ENCODE peak calls at places on chromosome 19, in four cellular contexts. B is GM12878, E is K562, L is HepG2. N is an unnamed sample.

GRCh38 chr19:10952809-10953208 is 8.0 kb upstream of the SMARCA4 start:
- DNase-seq in B (no peak), E (no peak), L (no peak), N (no peak)

GRCh38 chr19:13053761-13054604 is 48.7 kb downstream of the LYL1 start:
- DNase-seq in B (no peak), E (no peak), L (peak; percentile 97), N (peak; percentile 86)

GRCh38 chr19:18843960-18844359 is 12.2 kb downstream of the UPF1 start:
- DNase-seq in B (no peak), E (no peak), L (no peak), N (no peak)

GRCh38 chr19:18596752-18597157 is 8.2 kb downstream of the REX1BD start:
- DNase-seq in B (no peak), E (peak; percentile 92), L (peak; percentile 41), N (peak; percentile 34)

GRCh38 chr19:13262450-13262849 is 112.2 kb downstream of the IER2 start:
- DNase-seq in B (no peak), E (peak; percentile 57), L (peak; percentile 38), N (peak; percentile 70)

GRCh38 chr19:50173144-50173543 is 10.1 kb upstream of the IZUMO2 start:
- DNase-seq in B (peak; percentile 36), E (peak; percentile 5), L (no peak), N (no peak)

GRCh38 chr19:18340990-18341868 is 831 bp downstream of the PGPEP1 start:
- DNase-seq in B (no peak), E (peak; percentile 80), L (peak; percentile 52), N (peak; percentile 25)

GRCh38 chr19:29992233-29992867 is 50.3 kb downstream of the URI1 start:
- DNase-seq in B (no peak), E (no peak), L (no peak), N (no peak)

GRCh38 chr19:4831351-4832340 is at the start of gene TICAM1:
- DNase-seq in B (no peak), E (peak; percentile 90), L (no peak), N (peak; percentile 66)

GRCh38 chr19:3910105-3910504 is 22.8 kb upstream of the NMRK2 start:
- DNase-seq in B (no peak), E (no peak), L (no peak), N (no peak)

GRCh38 chr19:34475026-34475974 is 6.3 kb upstream of the WTIP start:
- DNase-seq in B (no peak), E (no peak), L (no peak), N (peak; percentile 38)

GRCh38 chr19:19738564-19738963 is 5.7 kb upstream of the ZNF14 start:
- DNase-seq in B (no peak), E (no peak), L (no peak), N (no peak)

GRCh38 chr19:45451181-45451849 is 16.5 kb upstream of the FOSB start:
- DNase-seq in B (no peak), E (no peak), L (no peak), N (peak; percentile 29)

GRCh38 chr19:7349961-7350711 is 1.4 kb downstream of the ARHGEF18 start:
- DNase-seq in B (no peak), E (no peak), L (no peak), N (no peak)

GRCh38 chr19:1455336-1456120 is 5.6 kb downstream of the APC2 start:
- DNase-seq in B (no peak), E (peak; percentile 97), L (peak; percentile 76), N (peak; percentile 53)

GRCh38 chr19:2476451-2477140 is 669 bp downstream of the GADD45B start:
- DNase-seq in B (no peak), E (peak; percentile 72), L (no peak), N (peak; percentile 66)

GRCh38 chr19:28705008-28705407 is 507.9 kb downstream of the UQCRFS1 start:
- DNase-seq in B (no peak), E (peak; percentile 18), L (peak; percentile 21), N (no peak)

GRCh38 chr19:39645800-39646411 is 9.8 kb upstream of the LGALS16 start:
- DNase-seq in B (no peak), E (peak; percentile 13), L (peak; percentile 17), N (peak; percentile 18)

GRCh38 chr19:31352296-31352781 is 3.1 kb upstream of the TSHZ3 start:
- DNase-seq in B (no peak), E (no peak), L (no peak), N (no peak)

GRCh38 chr19:51339313-51339686 is 2.6 kb downstream of the VSIG10L start:
- DNase-seq in B (no peak), E (peak; percentile 37), L (no peak), N (no peak)

GRCh38 chr19:292951-293350 is 1.7 kb upstream of the PLPP2 start:
- DNase-seq in B (no peak), E (no peak), L (no peak), N (no peak)

GRCh38 chr19:54179921-54180452 is 7.0 kb upstream of the TMC4 start:
- DNase-seq in B (no peak), E (peak; percentile 19), L (peak; percentile 62), N (peak; percentile 54)

GRCh38 chr19:5078666-5079409 is 109.9 kb downstream of the KDM4B start:
- DNase-seq in B (no peak), E (no peak), L (no peak), N (no peak)

GRCh38 chr19:34816708-34817107 is 43.7 kb upstream of the ZNF599 start:
- DNase-seq in B (no peak), E (no peak), L (no peak), N (no peak)

GRCh38 chr19:27746691-27747380 is 1466.1 kb downstream of the UQCRFS1 start:
- DNase-seq in B (no peak), E (peak; percentile 11), L (no peak), N (no peak)

GRCh38 chr19:39038098-39038497 is 5.7 kb upstream of the FBXO27 start:
- DNase-seq in B (no peak), E (peak; percentile 77), L (peak; percentile 61), N (peak; percentile 55)

GRCh38 chr19:27777242-27777641 is 1435.7 kb downstream of the UQCRFS1 start:
- DNase-seq in B (no peak), E (no peak), L (no peak), N (no peak)

GRCh38 chr19:11096210-11096841 is 7.1 kb downstream of the LDLR start:
- DNase-seq in B (peak; percentile 48), E (no peak), L (no peak), N (peak; percentile 88)

GRCh38 chr19:38039966-38040365 is 133.0 kb downstream of the SIPA1L3 start:
- DNase-seq in B (no peak), E (no peak), L (no peak), N (peak; percentile 30)

GRCh38 chr19:7986321-7987083 is 18.9 kb downstream of the ELAVL1 start:
- DNase-seq in B (no peak), E (no peak), L (no peak), N (peak; percentile 30)

GRCh38 chr19:38319421-38320258 is at the start of gene KCNK6:
- DNase-seq in B (no peak), E (no peak), L (no peak), N (peak; percentile 47)

GRCh38 chr19:21569497-21569870 is 64.1 kb downstream of the ZNF429 start:
- DNase-seq in B (no peak), E (no peak), L (no peak), N (no peak)

GRCh38 chr19:33304760-33305647 is 2.7 kb upstream of the CEBPA start:
- DNase-seq in B (no peak), E (peak; percentile 49), L (peak; percentile 56), N (no peak)

GRCh38 chr19:11027381-11027780 is 61.9 kb upstream of the LDLR start:
- DNase-seq in B (no peak), E (no peak), L (no peak), N (no peak)

GRCh38 chr19:3357362-3357730 is 9.0 kb upstream of the NFIC start:
- DNase-seq in B (no peak), E (no peak), L (no peak), N (no peak)

GRCh38 chr19:50349277-50350057 is 16.0 kb downstream of the NAPSA start:
- DNase-seq in B (no peak), E (no peak), L (peak; percentile 77), N (peak; percentile 79)

GRCh38 chr19:34082289-34083077 is 89.8 kb upstream of the LSM14A start:
- DNase-seq in B (no peak), E (no peak), L (no peak), N (no peak)

GRCh38 chr19:1236566-1236965 is 1.2 kb downstream of the CBARP start:
- DNase-seq in B (no peak), E (peak; percentile 72), L (no peak), N (no peak)

GRCh38 chr19:17671906-17672305 is 16.2 kb downstream of the UNC13A start:
- DNase-seq in B (no peak), E (peak; percentile 71), L (peak; percentile 24), N (peak; percentile 38)

GRCh38 chr19:12668346-12668745 is 1.7 kb downstream of the WDR83 start:
- DNase-seq in B (no peak), E (no peak), L (no peak), N (no peak)

GRCh38 chr19:55440411-55441105 is 2.5 kb downstream of the SHISA7 start:
- DNase-seq in B (no peak), E (peak; percentile 94), L (no peak), N (no peak)
- TF ChIP-seq MYC in B (no peak), E (no peak), L (no peak), N (no peak)

GRCh38 chr19:57053401-57053800 is 66.4 kb upstream of the USP29 start:
- DNase-seq in B (no peak), E (no peak), L (no peak), N (no peak)

GRCh38 chr19:57055956-57056355 is 63.8 kb upstream of the USP29 start:
- DNase-seq in B (no peak), E (no peak), L (no peak), N (no peak)

GRCh38 chr19:57056972-57057371 is 62.8 kb upstream of the USP29 start:
- DNase-seq in B (no peak), E (no peak), L (no peak), N (no peak)

GRCh38 chr19:57050863-57051262 is 68.9 kb upstream of the USP29 start:
- DNase-seq in B (no peak), E (no peak), L (no peak), N (no peak)

DNA sequence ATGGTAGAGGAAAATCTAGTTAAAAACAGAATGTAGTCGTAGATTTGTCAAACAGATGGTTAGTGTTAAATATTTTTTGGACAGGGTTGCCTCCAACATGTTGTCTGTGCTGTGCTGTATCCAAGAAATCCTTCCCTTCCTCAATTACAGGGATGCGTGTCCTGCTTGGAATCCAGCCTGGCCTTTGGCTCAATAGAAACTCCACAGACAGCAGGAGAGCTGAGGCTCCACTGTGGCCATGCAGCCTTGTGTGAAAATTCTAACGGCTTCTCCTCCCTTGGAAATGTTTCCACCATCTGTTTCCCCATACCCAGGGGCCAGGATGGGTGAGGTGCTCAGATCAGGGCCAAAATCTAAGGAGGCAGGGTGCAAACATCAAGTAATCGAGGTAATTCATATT is 67.7 kb upstream of the USP29 start:
- DNase-seq in B (no peak), E (no peak), L (no peak), N (no peak)
- H3K9me3 ChIP-seq in B (no peaks in the 10 kb centered on the region), E (no peaks in the 10 kb centered on the region), L (no peaks in the 10 kb centered on the region), N (no peaks in the 10 kb centered on the region)

GRCh38 chr19:41577144-41577830 is 1.3 kb downstream of the CEACAM21 start:
- DNase-seq in B (no peak), E (no peak), L (peak; percentile 27), N (no peak)
- H3K27me3 ChIP-seq in B (no peaks in the 10 kb centered on the region), E (no peaks in the 10 kb centered on the region), L (no peaks in the 10 kb centered on the region), N (peaks cover 4% of the 10 kb centered on the region)

GRCh38 chr19:15506074-15506565 is 2.2 kb upstream of the CYP4F22 start:
- DNase-seq in B (no peak), E (no peak), L (no peak), N (no peak)
- TF ChIP-seq MYC in B (no peak), E (no peak), L (no peak), N (no peak)

N was measured in endothelial cell of umbilical vein.